ENCODE peak calls at places on chromosomes 12 and 14, in five cellular contexts. M is GM12878, G is HepG2, E is H1, B is K562. I is an unnamed sample.

GRCh38 chr12:114508529-114509129 is 102.7 kb upstream of the TBX5 start:
- DNase-seq in M (peak), G (peak), E (peak), B (peak), I (peak)

GRCh38 chr12:104886418-104887401 is 71.4 kb downstream of the SLC41A2 start:
- DNase-seq in M (no peak), G (no peak), E (no peak), B (no peak), I (no peak)

GRCh38 chr12:132807295-132808222 is 21.1 kb downstream of the GOLGA3 start:
- DNase-seq in M (no peak), G (no peak), E (no peak), B (peak), I (no peak)

GRCh38 chr12:524167-524951 is 64.6 kb downstream of the B4GALNT3 start:
- DNase-seq in M (no peak), G (no peak), E (no peak), B (no peak), I (no peak)

GRCh38 chr14:105368032-105368417 is 30.3 kb upstream of the TEX22 start:
- DNase-seq in M (no peak), G (no peak), E (no peak), B (no peak), I (no peak)

GRCh38 chr12:25796523-25797000 is 161.9 kb upstream of the RASSF8 start:
- DNase-seq in M (no peak), G (no peak), E (no peak), B (no peak), I (no peak)

GRCh38 chr12:114958538-114958937 is 274.6 kb upstream of the TBX3 start:
- DNase-seq in M (no peak), G (no peak), E (no peak), B (peak), I (no peak)

GRCh38 chr14:68181395-68182326 is 362.1 kb downstream of the RAD51B start:
- DNase-seq in M (peak), G (peak), E (no peak), B (no peak), I (no peak)

GRCh38 chr12:31828057-31828456 is 99.2 kb upstream of the AMN1 start:
- DNase-seq in M (no peak), G (no peak), E (no peak), B (no peak), I (no peak)

GRCh38 chr14:56145965-56146364 is 27.8 kb downstream of the PELI2 start:
- DNase-seq in M (no peak), G (no peak), E (no peak), B (no peak), I (no peak)

GRCh38 chr14:100375273-100375962 is 52.3 kb downstream of the SLC25A47 start:
- DNase-seq in M (peak), G (peak), E (no peak), B (peak), I (no peak)

GRCh38 chr12:44847888-44848770 is 28.0 kb downstream of the NELL2 start:
- DNase-seq in M (peak), G (no peak), E (no peak), B (no peak), I (no peak)

GRCh38 chr14:102262894-102263462 is 42.0 kb downstream of the MOK start:
- DNase-seq in M (no peak), G (peak), E (peak), B (no peak), I (peak)

GRCh38 chr14:45258805-45259204 is 5.8 kb upstream of the MIS18BP1 start:
- DNase-seq in M (no peak), G (no peak), E (no peak), B (no peak), I (no peak)

GRCh38 chr14:94312481-94313246 is 10.5 kb downstream of the SERPINA6 start:
- DNase-seq in M (no peak), G (no peak), E (peak), B (no peak), I (no peak)

GRCh38 chr12:111034911-111035577 is 114.7 kb upstream of the MYL2 start:
- DNase-seq in M (no peak), G (no peak), E (peak), B (no peak), I (peak)

GRCh38 chr14:24051162-24051788 is 534 bp upstream of the CARMIL3 start:
- DNase-seq in M (no peak), G (no peak), E (peak), B (no peak), I (no peak)

GRCh38 chr14:75234173-75234855 is 44.3 kb upstream of the FOS start:
- DNase-seq in M (no peak), G (peak), E (no peak), B (peak), I (peak)

GRCh38 chr12:131806654-131807053 is 21.5 kb upstream of the MMP17 start:
- DNase-seq in M (no peak), G (no peak), E (no peak), B (no peak), I (no peak)

GRCh38 chr12:131735863-131736806 is 25.2 kb downstream of the SFSWAP start:
- DNase-seq in M (no peak), G (no peak), E (no peak), B (no peak), I (no peak)

GRCh38 chr14:39080886-39081285 is 22.1 kb downstream of the SEC23A start:
- DNase-seq in M (no peak), G (no peak), E (no peak), B (no peak), I (no peak)

GRCh38 chr12:85948340-85948739 is 74.2 kb downstream of the NTS start:
- DNase-seq in M (no peak), G (no peak), E (no peak), B (no peak), I (no peak)

GRCh38 chr14:72715215-72715909 is 178.5 kb downstream of the DPF3 start:
- DNase-seq in M (no peak), G (no peak), E (no peak), B (peak), I (no peak)

GRCh38 chr12:49295087-49296001 is at the start of gene PRPH:
- DNase-seq in M (no peak), G (no peak), E (peak), B (no peak), I (no peak)

GRCh38 chr12:57881035-57881973 is 34.8 kb upstream of the CTDSP2 start:
- DNase-seq in M (no peak), G (no peak), E (no peak), B (no peak), I (no peak)

GRCh38 chr14:45716506-45716905 is 463.5 kb upstream of the MIS18BP1 start:
- DNase-seq in M (no peak), G (peak), E (no peak), B (peak), I (peak)

GRCh38 chr12:85138833-85139232 is 102.7 kb downstream of the LRRIQ1 start:
- DNase-seq in M (no peak), G (no peak), E (no peak), B (no peak), I (peak)

GRCh38 chr12:130281157-130281799 is 56.4 kb upstream of the PIWIL1 start:
- DNase-seq in M (no peak), G (no peak), E (peak), B (peak), I (peak)

GRCh38 chr14:80784824-80785223 is 156.7 kb downstream of the CEP128 start:
- DNase-seq in M (no peak), G (no peak), E (no peak), B (no peak), I (no peak)

GRCh38 chr14:98579140-98579539 is 692.9 kb downstream of the BCL11B start:
- DNase-seq in M (no peak), G (no peak), E (no peak), B (no peak), I (no peak)

GRCh38 chr12:122886851-122887816 is 8.8 kb downstream of the VPS37B start:
- DNase-seq in M (peak), G (no peak), E (no peak), B (peak), I (peak)

GRCh38 chr12:46493352-46494209 is 121.0 kb upstream of the SLC38A2 start:
- DNase-seq in M (no peak), G (peak), E (no peak), B (no peak), I (peak)

GRCh38 chr14:43894534-43894933 is 612.5 kb downstream of the FSCB start:
- DNase-seq in M (no peak), G (no peak), E (no peak), B (peak), I (peak)

GRCh38 chr14:22794533-22794932 is 20.7 kb downstream of the SLC7A7 start:
- DNase-seq in M (peak), G (no peak), E (no peak), B (no peak), I (no peak)

GRCh38 chr14:71703477-71703876 is 228.8 kb upstream of the RGS6 start:
- DNase-seq in M (no peak), G (no peak), E (no peak), B (no peak), I (no peak)

GRCh38 chr14:105173145-105173544 is 4.6 kb upstream of the JAG2 start:
- DNase-seq in M (no peak), G (no peak), E (no peak), B (no peak), I (no peak)

GRCh38 chr12:108511633-108512540 is 3.2 kb upstream of the FICD start:
- DNase-seq in M (peak), G (peak), E (peak), B (peak), I (peak)

GRCh38 chr12:127280393-127281275 is 986.3 kb upstream of the TMEM132C start:
- DNase-seq in M (no peak), G (peak), E (peak), B (peak), I (peak)

GRCh38 chr12:96497800-96498199 is 8.4 kb downstream of the CFAP54 start:
- DNase-seq in M (no peak), G (no peak), E (no peak), B (no peak), I (no peak)

GRCh38 chr14:91361236-91361811 is 56.3 kb downstream of the CCDC88C start:
- DNase-seq in M (no peak), G (peak), E (no peak), B (no peak), I (no peak)
- H3K27ac ChIP-seq in M (no peak), G (peak), E (no peak), B (no peak), I (no peak)

GRCh38 chr14:77761205-77761931 is 412 bp upstream of the SNW1 start:
- DNase-seq in M (peak), G (peak), E (no peak), B (peak), I (peak)

GRCh38 chr14:77763316-77763715 is 2.4 kb upstream of the SNW1 start:
- DNase-seq in M (no peak), G (no peak), E (no peak), B (no peak), I (no peak)

GRCh38 chr14:77763978-77764377 is 3.0 kb upstream of the SNW1 start:
- DNase-seq in M (no peak), G (no peak), E (no peak), B (no peak), I (no peak)

GRCh38 chr14:77760381-77761204 is at the start of gene SNW1:
- DNase-seq in M (no peak), G (peak), E (peak), B (peak), I (peak)
- TF ChIP-seq HDAC2 in M (no peak), G (peak), E (no peak), B (peak), I (no peak)

GRCh38 chr14:64737391-64738305 is 33.4 kb downstream of the PLEKHG3 start:
- DNase-seq in M (no peak), G (no peak), E (no peak), B (no peak), I (no peak)
- H3K27ac ChIP-seq in M (no peak), G (no peak), E (no peak), B (no peak), I (no peak)

GRCh38 chr12:51871918-51872688 is 15.8 kb upstream of the ANKRD33 start:
- DNase-seq in M (no peak), G (no peak), E (no peak), B (peak), I (no peak)

GRCh38 chr12:51873251-51873994 is 14.5 kb upstream of the ANKRD33 start:
- DNase-seq in M (no peak), G (no peak), E (no peak), B (no peak), I (no peak)

GRCh38 chr12:51874013-51874412 is 13.9 kb upstream of the ANKRD33 start:
- DNase-seq in M (no peak), G (no peak), E (no peak), B (no peak), I (no peak)

GRCh38 chr12:51872689-51872981 is 15.3 kb upstream of the ANKRD33 start:
- DNase-seq in M (no peak), G (no peak), E (no peak), B (no peak), I (no peak)

DNA sequence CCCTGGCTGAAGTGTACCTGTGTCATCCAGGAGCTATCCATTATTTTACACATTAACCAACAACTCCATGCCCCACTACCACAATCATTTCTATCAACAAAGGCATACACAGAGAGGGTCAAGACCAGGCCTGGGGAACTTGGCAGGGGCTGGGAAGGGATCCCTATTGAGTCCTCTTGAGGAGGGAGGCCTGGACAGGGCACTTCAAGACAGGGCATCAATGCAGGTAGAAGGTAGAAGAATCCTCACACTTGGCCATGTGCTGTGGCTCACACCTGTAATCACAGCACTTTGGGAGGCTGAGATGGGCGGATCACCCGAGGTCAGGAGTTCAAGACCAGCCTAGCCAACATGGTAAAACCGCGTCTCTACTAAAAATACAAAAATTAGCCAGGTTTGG is 13.4 kb upstream of the ANKRD33 start:
- DNase-seq in M (no peak), G (no peak), E (no peak), B (no peak), I (no peak)
- TF ChIP-seq HDAC2 in M (no peak), G (no peak), E (no peak), B (no peak), I (no peak)

GRCh38 chr12:5059358-5059757 is 15.7 kb downstream of the KCNA5 start:
- DNase-seq in M (no peak), G (no peak), E (no peak), B (no peak), I (no peak)
- H3K27ac ChIP-seq in M (no peak), G (no peak), E (no peak), B (no peak), I (no peak)

DNA sequence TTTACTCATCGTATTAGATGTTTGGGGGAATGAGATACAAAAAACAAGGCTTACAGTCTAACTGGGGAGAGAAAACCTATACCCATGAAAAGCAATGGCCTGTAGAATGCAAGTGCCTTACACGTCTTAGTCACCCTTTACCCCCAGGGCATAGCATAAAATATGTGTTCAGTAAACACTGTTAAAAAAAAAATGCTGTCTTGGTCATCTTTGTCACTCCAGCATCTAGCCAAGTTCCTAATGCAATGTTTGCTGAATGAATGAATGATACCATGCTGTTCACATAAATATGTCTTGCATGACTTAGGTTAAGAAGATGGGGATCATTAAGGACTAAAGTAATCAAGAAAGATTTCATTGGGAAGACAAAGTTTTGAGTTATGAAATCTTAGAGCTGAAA is 38.5 kb downstream of the PPP2R5E start:
- DNase-seq in M (no peak), G (no peak), E (no peak), B (no peak), I (peak)
- TF ChIP-seq HDAC2 in M (no peak), G (no peak), E (no peak), B (no peak), I (no peak)